ENCODE peak calls at places on chromosomes 12 and 14, in six cellular contexts. Z is effector memory CD4-positive, alpha-beta T cell; P is prostate gland; D is mucosa of descending colon; K is astrocyte of the spinal cord; R is fibroblast of pulmonary artery. U is an unnamed sample.
A peak's percentile ranks its signal among the peaks of the same experiment; 100 is the strongest.

GRCh38 chr12:84508325-84508861 is 404.2 kb downstream of the SLC6A15 start:
- DNase-seq in D (peak; percentile 24), P (no peak), Z (no peak), R (peak; percentile 67), K (peak; percentile 80), U (no peak)

GRCh38 chr12:52739963-52740362 is 36.6 kb upstream of the KRT77 start:
- DNase-seq in R (no peak), D (no peak), Z (no peak), P (no peak), K (no peak), U (no peak)

GRCh38 chr12:89427508-89428156 is 75.3 kb upstream of the DUSP6 start:
- DNase-seq in P (no peak), K (no peak), Z (no peak), R (no peak), D (no peak), U (no peak)

GRCh38 chr14:93056166-93056839 is 59.4 kb downstream of the ITPK1 start:
- DNase-seq in P (no peak), R (peak; percentile 42), K (no peak), D (no peak), Z (no peak), U (no peak)

GRCh38 chr12:86174188-86174587 is 82.0 kb downstream of the MGAT4C start:
- DNase-seq in Z (no peak), P (no peak), R (no peak), K (no peak), D (no peak), U (no peak)

GRCh38 chr12:104218935-104219334 is 3.4 kb downstream of the TXNRD1 start:
- DNase-seq in Z (no peak), K (peak; percentile 34), R (peak; percentile 56), P (no peak), D (no peak), U (no peak)

GRCh38 chr12:70609203-70609602 is 28.0 kb downstream of the PTPRB start:
- DNase-seq in K (no peak), D (peak; percentile 10), R (no peak), P (no peak), Z (no peak), U (no peak)

GRCh38 chr14:42921876-42922275 is 1315.2 kb downstream of the LRFN5 start:
- DNase-seq in P (no peak), K (no peak), Z (no peak), D (no peak), R (no peak), U (no peak)

GRCh38 chr12:29238822-29239291 is 89.8 kb downstream of the FAR2 start:
- DNase-seq in D (no peak), Z (no peak), R (peak; percentile 31), K (peak; percentile 47), P (no peak), U (no peak)

GRCh38 chr14:100434911-100435455 is 111.8 kb downstream of the SLC25A47 start:
- DNase-seq in P (no peak), K (no peak), Z (no peak), D (peak; percentile 1), R (no peak), U (no peak)

DNA sequence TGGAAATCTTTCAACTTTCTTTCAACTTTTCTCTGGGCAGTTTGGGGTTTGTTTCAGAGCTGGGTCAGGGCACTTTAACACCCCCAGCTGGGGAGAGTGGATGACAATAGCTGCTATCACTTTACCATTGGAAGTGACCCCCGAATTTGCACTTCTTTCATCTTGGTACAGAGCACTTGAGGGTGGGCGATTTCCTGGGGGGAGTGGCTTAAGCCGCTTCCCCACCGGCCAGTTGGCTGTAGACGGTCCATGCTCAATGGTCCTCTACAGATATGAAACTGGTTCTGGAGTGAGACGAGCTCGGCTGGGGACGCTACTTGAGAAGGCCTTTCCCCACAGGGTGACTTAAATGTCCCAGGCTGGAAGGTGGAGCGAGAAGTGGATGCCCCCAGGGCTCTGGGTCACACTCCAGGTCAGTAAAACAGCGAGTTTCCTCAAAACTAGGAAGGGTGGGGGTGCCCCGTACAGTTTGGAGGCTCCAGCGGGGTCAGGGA is at the start of gene VRTN:
- DNase-seq in R (no peak), P (no peak), D (no peak), K (no peak), Z (no peak), U (no peak)
- H3K4me3 ChIP-seq in R (no peak within 1 kb of the TSS), P (no peak within 1 kb of the TSS), D (no peak within 1 kb of the TSS), K (no peak within 1 kb of the TSS), Z (no peak within 1 kb of the TSS), U (no peak within 1 kb of the TSS)

DNA sequence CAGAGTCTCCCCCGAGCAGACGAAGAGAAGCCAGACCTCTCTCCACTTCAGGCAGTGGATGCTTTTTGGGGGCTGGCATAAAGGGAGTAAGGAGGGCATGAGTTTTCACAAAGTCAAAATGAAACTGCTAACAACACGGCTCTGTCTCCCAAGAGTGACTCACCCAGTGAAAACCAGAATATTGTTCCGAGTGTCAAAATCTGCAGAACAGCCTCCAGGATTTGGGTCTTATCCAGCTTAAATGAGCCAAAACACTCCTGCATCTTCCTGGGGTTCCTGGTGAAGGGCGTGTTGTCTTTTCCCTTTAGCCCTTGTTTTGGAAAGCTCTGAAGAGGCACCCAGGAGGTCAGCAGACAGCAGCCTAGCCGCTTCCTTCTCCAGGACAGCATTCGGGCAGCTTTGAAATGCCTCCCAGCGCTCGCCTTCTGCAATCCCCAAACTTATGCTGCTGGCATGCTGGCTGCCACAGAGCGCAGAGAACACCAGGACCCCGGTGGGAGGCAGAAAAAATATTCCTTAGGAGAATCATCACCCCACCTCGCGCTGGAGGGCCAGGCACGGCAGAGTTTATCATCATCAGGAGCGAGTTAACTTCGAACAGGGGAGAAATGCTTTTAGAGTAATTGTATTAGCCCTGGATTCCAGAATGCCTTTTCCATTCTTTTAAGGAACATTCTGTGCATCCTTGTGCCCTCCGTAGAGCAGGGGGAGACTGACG is 117.7 kb upstream of the NCOR2 start:
- DNase-seq in R (peak; percentile 88), P (peak; percentile 46), Z (no peak), D (no peak), K (peak; percentile 90), U (no peak)
- H3K4me3 ChIP-seq in R (peak overlapping the region; percentile 11), P (no peak overlapping the region), Z (no peak overlapping the region), D (no peak overlapping the region), K (peak overlapping the region; percentile 16), U (no peak overlapping the region)

GRCh38 chr14:52948836-52949235 is 2.0 kb downstream of the FERMT2 start:
- DNase-seq in Z (no peak), D (no peak), K (no peak), R (no peak), P (no peak), U (no peak)

GRCh38 chr14:52948039-52948438 is 2.8 kb downstream of the FERMT2 start:
- DNase-seq in P (no peak), K (no peak), D (no peak), Z (no peak), R (no peak), U (no peak)

GRCh38 chr14:52949249-52949648 is 1.6 kb downstream of the FERMT2 start:
- DNase-seq in Z (no peak), K (no peak), R (no peak), P (no peak), D (no peak), U (no peak)

GRCh38 chr14:52939427-52939826 is 11.4 kb downstream of the FERMT2 start:
- DNase-seq in P (no peak), K (no peak), D (no peak), Z (no peak), R (no peak), U (no peak)

GRCh38 chr14:52944267-52944666 is 6.6 kb downstream of the FERMT2 start:
- DNase-seq in R (no peak), Z (no peak), P (no peak), K (no peak), D (no peak), U (no peak)
- H3K4me3 ChIP-seq in R (no peak overlapping the region), Z (no peak overlapping the region), P (no peak overlapping the region), K (no peak overlapping the region), D (no peak overlapping the region), U (no peak overlapping the region)

DNA sequence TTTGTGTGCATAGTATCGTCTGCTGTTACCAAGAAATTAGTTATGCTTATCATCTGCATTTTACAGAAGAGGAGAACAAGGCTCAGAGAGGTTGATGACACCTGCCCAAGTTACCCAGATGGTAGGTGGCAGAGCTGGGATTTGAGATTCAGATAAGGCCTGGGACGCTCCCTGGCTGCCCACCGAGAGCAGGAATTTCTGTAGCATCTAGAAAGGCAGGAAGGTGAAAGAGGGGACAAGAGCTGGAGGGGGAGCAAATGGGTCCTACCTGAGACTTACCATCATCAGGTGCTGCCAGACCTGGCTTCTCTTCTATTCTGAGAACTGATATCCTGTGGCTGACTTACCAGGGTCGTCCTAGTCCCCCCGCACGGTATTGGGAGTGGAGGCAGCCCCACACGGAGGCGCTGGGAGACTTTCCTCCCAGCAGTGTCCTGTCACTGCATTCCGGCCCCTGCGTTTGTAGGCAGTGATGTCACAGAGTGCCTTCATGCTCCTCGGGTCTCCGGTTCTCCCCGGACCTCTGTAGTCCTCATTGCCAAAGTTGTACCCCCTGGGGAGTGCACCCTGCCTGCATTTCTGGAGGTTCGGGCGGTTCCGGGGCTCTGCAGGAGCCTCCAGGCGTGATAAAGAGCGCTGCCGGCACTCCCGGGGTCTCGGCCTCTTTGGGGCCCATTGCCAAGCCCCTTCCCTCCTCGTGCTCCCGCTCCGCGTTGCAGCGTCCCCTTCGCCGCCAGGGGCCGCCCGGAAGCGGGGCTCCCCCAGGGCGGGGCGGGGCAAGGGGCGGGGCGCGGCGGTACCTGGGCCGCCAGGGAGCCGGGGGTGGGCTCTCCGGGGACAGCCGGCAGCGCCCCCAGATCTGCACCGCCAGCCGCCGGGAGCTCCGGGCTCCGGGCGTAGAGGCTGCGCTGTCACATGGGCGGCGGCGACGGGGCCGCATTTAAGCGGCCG is at the start of gene CABP1:
- DNase-seq in D (peak; percentile 52), P (no peak), R (no peak), Z (peak; percentile 38), K (no peak), U (no peak)
- H3K4me3 ChIP-seq in D (no peak within 1 kb of the TSS), P (peak within 1 kb of the TSS; percentile 41), R (no peak within 1 kb of the TSS), Z (peak within 1 kb of the TSS; percentile 45), K (no peak within 1 kb of the TSS), U (peak within 1 kb of the TSS; percentile 32)

DNA sequence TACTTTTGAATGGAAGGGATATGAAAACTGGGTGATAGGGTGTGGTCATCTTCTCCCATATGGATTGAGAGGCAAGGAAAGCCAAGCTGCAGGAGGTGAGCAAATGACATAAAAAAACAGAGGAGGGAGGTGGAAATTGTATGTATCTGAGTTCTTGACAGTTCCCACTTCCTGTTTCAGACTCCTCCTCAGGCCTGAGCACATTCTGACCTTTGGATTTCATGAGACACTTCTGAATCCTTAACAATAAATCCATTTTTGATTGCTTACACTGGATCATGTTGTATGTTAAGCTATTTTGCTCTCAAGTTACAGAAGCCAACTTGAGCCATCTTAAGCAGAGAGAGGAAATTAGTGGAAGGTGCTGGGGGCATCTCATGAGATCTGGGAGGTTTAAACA is 11.6 kb upstream of the SRSF5 start:
- DNase-seq in K (no peak), D (peak; percentile 41), R (no peak), Z (no peak), P (no peak), U (no peak)
- H3K4me3 ChIP-seq in K (no peak overlapping the region), D (no peak overlapping the region), R (no peak overlapping the region), Z (no peak overlapping the region), P (no peak overlapping the region), U (no peak overlapping the region)

DNA sequence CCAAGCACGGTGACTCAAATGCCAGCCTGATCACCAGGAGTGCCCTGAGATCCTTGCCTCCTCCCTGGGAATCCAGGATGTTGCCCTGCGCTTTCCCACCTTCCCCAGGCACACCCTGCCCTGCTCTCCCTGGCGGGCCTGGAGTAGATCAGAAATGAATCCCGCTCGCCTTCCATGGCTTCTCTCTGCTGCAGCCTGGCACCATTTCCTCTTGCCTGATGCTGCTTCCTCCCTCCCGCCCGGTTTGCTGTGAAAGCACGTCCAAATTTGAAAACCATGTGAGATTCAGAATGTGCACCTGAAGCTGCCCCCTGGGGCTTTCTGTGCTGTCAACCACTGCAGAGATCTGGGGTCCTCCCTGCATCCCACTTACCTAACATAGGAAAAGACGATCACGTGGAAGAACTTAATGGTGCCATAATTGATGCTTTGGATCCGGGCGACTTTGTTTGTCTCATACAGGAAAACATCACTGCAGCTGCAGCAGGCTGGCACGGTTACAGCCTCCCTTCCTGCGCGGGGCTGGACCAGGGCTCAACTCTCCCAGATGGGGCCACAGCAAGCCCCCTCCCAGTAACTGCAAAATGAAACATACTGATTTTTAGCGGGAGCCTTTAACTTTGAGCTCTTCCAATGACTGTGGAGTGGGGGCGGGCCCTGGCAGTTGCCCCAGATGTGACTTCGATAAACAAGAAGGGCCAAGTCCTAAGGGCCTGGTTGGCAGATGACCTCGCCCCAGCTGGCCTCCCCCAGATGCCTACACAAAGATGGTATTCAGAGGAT is 24.9 kb upstream of the C12orf76 start:
- DNase-seq in Z (no peak), P (no peak), R (no peak), D (peak; percentile 38), K (no peak), U (no peak)
- H3K4me3 ChIP-seq in Z (peak overlapping the region; percentile 58), P (peak overlapping the region; percentile 12), R (peak overlapping the region; percentile 18), D (no peak overlapping the region), K (peak overlapping the region; percentile 26), U (peak overlapping the region; percentile 25)